ENCODE peak calls at places on chromosomes 16 and 17, in seven cellular contexts. M is progenitor cell of endocrine pancreas, J is transverse colon, P is neural progenitor cell, A is HFF-Myc, F is activated B cell treated with CpG ODN at 0.5 μM for 24 hours, B is IMR-90. S is an unnamed sample.

GRCh38 chr16:75254359-75254837 is 3.0 kb upstream of the BCAR1 start:
- DNase-seq in J (peak; percentile 41), A (peak; percentile 77), M (no peak), P (no peak), F (no peak), B (peak; percentile 88), S (no peak)

GRCh38 chr17:71764507-71764906 is 356.3 kb upstream of the SOX9 start:
- DNase-seq in A (no peak), P (peak; percentile 74), B (no peak), J (peak; percentile 24), M (peak; percentile 13), F (no peak), S (peak; percentile 2)

GRCh38 chr17:3724373-3725077 is 822 bp downstream of the HASPIN start:
- DNase-seq in B (no peak), J (no peak), P (no peak), F (no peak), A (no peak), M (no peak), S (no peak)

GRCh38 chr17:10198509-10199249 is at the start of gene GAS7:
- DNase-seq in A (no peak), M (peak; percentile 17), P (peak; percentile 91), F (peak; percentile 56), J (peak; percentile 41), B (peak; percentile 26), S (peak; percentile 86)

GRCh38 chr17:68378202-68379149 is 78.8 kb downstream of the WIPI1 start:
- DNase-seq in A (peak; percentile 75), P (peak; percentile 31), M (no peak), J (peak; percentile 77), B (peak; percentile 94), F (no peak), S (no peak)

GRCh38 chr16:83727018-83727417 is 80.8 kb upstream of the HSBP1 start:
- DNase-seq in J (no peak), P (no peak), B (peak; percentile 57), M (no peak), F (no peak), A (no peak), S (no peak)

GRCh38 chr17:75088902-75089417 is 1.2 kb downstream of the SLC16A5 start:
- DNase-seq in M (no peak), P (no peak), B (no peak), J (peak; percentile 50), A (no peak), F (no peak), S (no peak)

GRCh38 chr17:66200685-66201092 is 8.8 kb upstream of the CEP112 start:
- DNase-seq in F (no peak), B (peak; percentile 83), M (peak; percentile 18), J (peak; percentile 59), P (peak; percentile 76), A (peak; percentile 64), S (no peak)

GRCh38 chr17:3544365-3544764 is 13.2 kb downstream of the TRPV3 start:
- DNase-seq in P (no peak), J (no peak), A (no peak), F (no peak), B (no peak), M (no peak), S (no peak)

GRCh38 chr17:64084086-64084939 is 45.6 kb downstream of the ERN1 start:
- DNase-seq in F (no peak), P (no peak), M (no peak), B (peak; percentile 43), A (no peak), J (peak; percentile 46), S (no peak)

GRCh38 chr16:17147942-17148341 is 322.8 kb downstream of the XYLT1 start:
- DNase-seq in B (no peak), F (no peak), M (no peak), A (no peak), P (no peak), J (no peak), S (no peak)

GRCh38 chr17:21198411-21198810 is 15.6 kb downstream of the TMEM11 start:
- DNase-seq in B (no peak), A (no peak), P (no peak), M (no peak), F (no peak), J (no peak), S (no peak)

GRCh38 chr16:86151372-86151950 is 252.5 kb downstream of the IRF8 start:
- DNase-seq in F (no peak), B (no peak), J (peak; percentile 17), M (no peak), A (no peak), P (no peak), S (no peak)

GRCh38 chr17:40350410-40351184 is 13.9 kb downstream of the GJD3 start:
- DNase-seq in B (no peak), P (peak; percentile 90), A (no peak), J (no peak), F (no peak), M (peak; percentile 62), S (no peak)

GRCh38 chr17:78664476-78665384 is 87.5 kb upstream of the DNAH17 start:
- DNase-seq in P (no peak), F (no peak), M (no peak), J (no peak), B (peak; percentile 23), A (no peak), S (no peak)

GRCh38 chr16:31273187-31273586 is 13.4 kb downstream of the ITGAM start:
- DNase-seq in P (no peak), M (no peak), A (no peak), B (no peak), F (no peak), J (no peak), S (no peak)

GRCh38 chr17:67754001-67754400 is 36.3 kb downstream of the NOL11 start:
- DNase-seq in J (no peak), P (no peak), A (no peak), F (no peak), B (no peak), M (no peak), S (no peak)

GRCh38 chr17:38431343-38432145 is 3.3 kb downstream of the ARHGAP23 start:
- DNase-seq in F (no peak), A (no peak), M (no peak), B (no peak), J (no peak), P (no peak), S (no peak)

GRCh38 chr16:85078952-85079351 is 33.3 kb downstream of the CIBAR2 start:
- DNase-seq in A (no peak), F (no peak), B (no peak), M (no peak), J (no peak), P (no peak), S (no peak)

GRCh38 chr17:64778367-64779290 is 116.5 kb upstream of the SMURF2 start:
- DNase-seq in P (peak; percentile 64), M (peak; percentile 27), B (no peak), F (peak; percentile 47), J (peak; percentile 59), A (no peak), S (peak; percentile 62)

GRCh38 chr17:51487947-51488346 is 227.6 kb downstream of the UTP18 start:
- DNase-seq in M (no peak), P (peak; percentile 59), F (no peak), J (no peak), A (no peak), B (no peak), S (no peak)

GRCh38 chr17:17021194-17021863 is 20.9 kb upstream of the MPRIP start:
- DNase-seq in J (peak; percentile 54), B (no peak), F (no peak), A (no peak), P (peak; percentile 82), M (no peak), S (no peak)

GRCh38 chr17:77793888-77794235 is 164.6 kb upstream of the TNRC6C start:
- DNase-seq in M (no peak), P (no peak), B (no peak), A (no peak), F (no peak), J (no peak), S (no peak)

DNA sequence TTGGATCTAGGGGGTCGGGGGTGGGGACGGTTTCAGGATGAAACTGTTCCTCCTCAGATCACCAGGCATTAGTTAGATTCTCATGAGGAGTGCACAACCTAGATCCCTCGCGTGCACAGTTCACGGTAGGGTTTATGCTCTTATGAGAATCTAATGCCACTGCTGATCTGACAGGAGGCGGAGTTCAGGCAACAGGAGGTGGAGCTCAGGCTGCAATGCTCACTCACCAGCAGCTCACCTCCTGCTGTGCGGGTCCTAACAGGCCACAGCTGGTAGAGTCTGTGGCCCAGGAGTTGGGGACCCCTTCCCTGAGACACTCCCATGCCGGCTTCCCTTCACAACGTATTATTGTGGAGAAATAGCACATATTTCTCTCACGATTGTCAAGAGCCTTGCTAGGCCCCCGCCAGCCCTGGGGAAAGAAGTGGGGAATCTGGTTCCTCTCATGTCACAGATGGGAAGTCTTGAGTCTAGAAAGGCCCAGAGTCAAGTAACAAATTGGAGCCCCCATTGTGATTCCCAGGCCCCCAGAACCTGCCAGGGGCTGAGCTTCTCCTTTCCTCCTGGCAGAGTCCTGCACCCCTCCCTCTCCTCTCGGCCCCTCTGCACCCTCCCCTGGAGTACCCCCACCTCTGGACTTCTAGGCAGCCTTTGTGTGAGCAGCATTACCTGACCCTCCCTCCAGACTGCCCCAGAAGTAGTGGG is 6.1 kb upstream of the KRT14 start:
- DNase-seq in M (no peak), F (no peak), J (no peak), A (no peak), P (peak; percentile 16), B (no peak), S (no peak)
- TF ChIP-seq CTCF in M (no peak), F (no peak), J (no peak), A (no peak), P (no peak), B (no peak), S (no peak)

GRCh38 chr16:55502801-55503366 is 6.0 kb upstream of the LPCAT2 start:
- DNase-seq in B (peak; percentile 93), J (peak; percentile 93), F (no peak), M (no peak), P (peak; percentile 25), A (peak; percentile 78), S (no peak)
- TF ChIP-seq CTCF in B (no peak), J (no peak), F (no peak), M (no peak), P (no peak), A (no peak), S (no peak)

GRCh38 chr16:814974-815373 is 14.4 kb upstream of the GNG13 start:
- DNase-seq in M (no peak), P (no peak), A (no peak), J (no peak), B (peak; percentile 70), F (no peak), S (no peak)

GRCh38 chr16:817001-817906 is 16.7 kb upstream of the GNG13 start:
- DNase-seq in M (no peak), B (no peak), F (no peak), P (no peak), J (no peak), A (no peak), S (no peak)

GRCh38 chr16:813204-813915 is 12.8 kb upstream of the GNG13 start:
- DNase-seq in J (peak; percentile 37), F (peak; percentile 50), M (peak; percentile 60), P (peak; percentile 86), A (no peak), B (peak; percentile 8), S (peak; percentile 84)

GRCh38 chr16:815861-816260 is 15.3 kb upstream of the GNG13 start:
- DNase-seq in A (no peak), F (no peak), B (no peak), J (no peak), M (no peak), P (no peak), S (no peak)

GRCh38 chr16:813916-814412 is 13.4 kb upstream of the GNG13 start:
- DNase-seq in M (no peak), J (no peak), P (no peak), F (no peak), B (no peak), A (no peak), S (no peak)
- TF ChIP-seq CTCF in M (no peak), J (no peak), P (no peak), F (no peak), B (no peak), A (no peak), S (no peak)

GRCh38 chr16:73196670-73197069 is 148.7 kb upstream of the ZFHX3 start:
- DNase-seq in A (no peak), F (no peak), B (peak; percentile 53), P (peak; percentile 85), M (no peak), J (peak; percentile 75), S (peak; percentile 69)
- TF ChIP-seq CTCF in A (peak; percentile 56), F (no peak), B (peak; percentile 60), P (peak; percentile 75), M (peak; percentile 57), J (peak; percentile 62), S (peak; percentile 56)